ENCODE peak calls at places on chromosomes 13 and 19, in six cellular contexts. One of them, this sample, is unnamed.

GRCh38 chr13:98785405-98785804 is 32.9 kb upstream of the SLC15A1 start:
- DNase-seq in activated CD4-positive, alpha-beta T cell treated with anti-CD3 and anti-CD28 coated beads for 36 hours: no peak
- DNase-seq in stimulated activated CD4-positive, alpha-beta T cell treated with anti-CD3 and anti-CD28 coated beads, Interleukin-4, amount 100 ng/mL, for 48 hours: no peak
- DNase-seq in DMS79: no peak
- DNase-seq in AG09319: no peak
- DNase-seq in tibial artery: no peak
- DNase-seq in this sample: no peak

GRCh38 chr13:30156270-30156669 is 151.1 kb downstream of the KATNAL1 start:
- DNase-seq in tibial artery: no peak
- DNase-seq in activated CD4-positive, alpha-beta T cell treated with anti-CD3 and anti-CD28 coated beads for 36 hours: no peak
- DNase-seq in stimulated activated CD4-positive, alpha-beta T cell treated with anti-CD3 and anti-CD28 coated beads, Interleukin-4, amount 100 ng/mL, for 48 hours: no peak
- DNase-seq in AG09319: no peak
- DNase-seq in DMS79: no peak
- DNase-seq in this sample: no peak

GRCh38 chr13:93690139-93690538 is 463.5 kb downstream of the GPC6 start:
- DNase-seq in DMS79: no peak
- DNase-seq in tibial artery: no peak
- DNase-seq in AG09319: no peak
- DNase-seq in stimulated activated CD4-positive, alpha-beta T cell treated with anti-CD3 and anti-CD28 coated beads, Interleukin-4, amount 100 ng/mL, for 48 hours: no peak
- DNase-seq in activated CD4-positive, alpha-beta T cell treated with anti-CD3 and anti-CD28 coated beads for 36 hours: peak; percentile 4
- DNase-seq in this sample: no peak

GRCh38 chr13:23427342-23428182 is 5.9 kb downstream of the SACS start:
- DNase-seq in DMS79: no peak
- DNase-seq in stimulated activated CD4-positive, alpha-beta T cell treated with anti-CD3 and anti-CD28 coated beads, Interleukin-4, amount 100 ng/mL, for 48 hours: no peak
- DNase-seq in activated CD4-positive, alpha-beta T cell treated with anti-CD3 and anti-CD28 coated beads for 36 hours: no peak
- DNase-seq in tibial artery: peak; percentile 40
- DNase-seq in AG09319: peak; percentile 59
- DNase-seq in this sample: peak; percentile 70

GRCh38 chr13:26923824-26924605 is 163.4 kb upstream of the GPR12 start:
- DNase-seq in stimulated activated CD4-positive, alpha-beta T cell treated with anti-CD3 and anti-CD28 coated beads, Interleukin-4, amount 100 ng/mL, for 48 hours: no peak
- DNase-seq in tibial artery: no peak
- DNase-seq in DMS79: no peak
- DNase-seq in activated CD4-positive, alpha-beta T cell treated with anti-CD3 and anti-CD28 coated beads for 36 hours: no peak
- DNase-seq in AG09319: no peak
- DNase-seq in this sample: no peak

GRCh38 chr19:6481541-6482342 is at the start of gene DENND1C:
- DNase-seq in DMS79: no peak
- DNase-seq in activated CD4-positive, alpha-beta T cell treated with anti-CD3 and anti-CD28 coated beads for 36 hours: peak; percentile 84
- DNase-seq in tibial artery: no peak
- DNase-seq in stimulated activated CD4-positive, alpha-beta T cell treated with anti-CD3 and anti-CD28 coated beads, Interleukin-4, amount 100 ng/mL, for 48 hours: peak; percentile 55
- DNase-seq in AG09319: no peak
- DNase-seq in this sample: no peak

GRCh38 chr19:43306097-43306496 is 36.8 kb upstream of the PSG9 start:
- DNase-seq in activated CD4-positive, alpha-beta T cell treated with anti-CD3 and anti-CD28 coated beads for 36 hours: no peak
- DNase-seq in stimulated activated CD4-positive, alpha-beta T cell treated with anti-CD3 and anti-CD28 coated beads, Interleukin-4, amount 100 ng/mL, for 48 hours: no peak
- DNase-seq in AG09319: no peak
- DNase-seq in tibial artery: no peak
- DNase-seq in DMS79: no peak
- DNase-seq in this sample: peak; percentile 6

GRCh38 chr19:48613024-48613851 is 1.6 kb downstream of the FAM83E start:
- DNase-seq in tibial artery: no peak
- DNase-seq in stimulated activated CD4-positive, alpha-beta T cell treated with anti-CD3 and anti-CD28 coated beads, Interleukin-4, amount 100 ng/mL, for 48 hours: no peak
- DNase-seq in DMS79: no peak
- DNase-seq in AG09319: no peak
- DNase-seq in activated CD4-positive, alpha-beta T cell treated with anti-CD3 and anti-CD28 coated beads for 36 hours: no peak
- DNase-seq in this sample: no peak

GRCh38 chr19:35797663-35798062 is 15.0 kb downstream of the PRODH2 start:
- DNase-seq in tibial artery: no peak
- DNase-seq in AG09319: no peak
- DNase-seq in DMS79: no peak
- DNase-seq in stimulated activated CD4-positive, alpha-beta T cell treated with anti-CD3 and anti-CD28 coated beads, Interleukin-4, amount 100 ng/mL, for 48 hours: peak; percentile 12
- DNase-seq in activated CD4-positive, alpha-beta T cell treated with anti-CD3 and anti-CD28 coated beads for 36 hours: peak; percentile 40
- DNase-seq in this sample: no peak

GRCh38 chr13:110448230-110448629 is 113.3 kb downstream of the RAB20 start:
- DNase-seq in AG09319: no peak
- DNase-seq in stimulated activated CD4-positive, alpha-beta T cell treated with anti-CD3 and anti-CD28 coated beads, Interleukin-4, amount 100 ng/mL, for 48 hours: no peak
- DNase-seq in activated CD4-positive, alpha-beta T cell treated with anti-CD3 and anti-CD28 coated beads for 36 hours: no peak
- DNase-seq in DMS79: no peak
- DNase-seq in tibial artery: no peak
- DNase-seq in this sample: peak; percentile 49

GRCh38 chr19:10305139-10305806 is 4.3 kb downstream of the ZGLP1 start:
- DNase-seq in stimulated activated CD4-positive, alpha-beta T cell treated with anti-CD3 and anti-CD28 coated beads, Interleukin-4, amount 100 ng/mL, for 48 hours: no peak
- DNase-seq in activated CD4-positive, alpha-beta T cell treated with anti-CD3 and anti-CD28 coated beads for 36 hours: no peak
- DNase-seq in tibial artery: peak; percentile 46
- DNase-seq in DMS79: no peak
- DNase-seq in AG09319: no peak
- DNase-seq in this sample: no peak

GRCh38 chr13:41188584-41188983 is 5.8 kb downstream of the KBTBD7 start:
- DNase-seq in DMS79: no peak
- DNase-seq in stimulated activated CD4-positive, alpha-beta T cell treated with anti-CD3 and anti-CD28 coated beads, Interleukin-4, amount 100 ng/mL, for 48 hours: no peak
- DNase-seq in AG09319: no peak
- DNase-seq in activated CD4-positive, alpha-beta T cell treated with anti-CD3 and anti-CD28 coated beads for 36 hours: no peak
- DNase-seq in tibial artery: no peak
- DNase-seq in this sample: peak; percentile 38

GRCh38 chr19:1424182-1424955 is 13.8 kb upstream of the RPS15 start:
- DNase-seq in tibial artery: no peak
- DNase-seq in AG09319: no peak
- DNase-seq in activated CD4-positive, alpha-beta T cell treated with anti-CD3 and anti-CD28 coated beads for 36 hours: no peak
- DNase-seq in stimulated activated CD4-positive, alpha-beta T cell treated with anti-CD3 and anti-CD28 coated beads, Interleukin-4, amount 100 ng/mL, for 48 hours: no peak
- DNase-seq in DMS79: no peak
- DNase-seq in this sample: no peak

GRCh38 chr19:16442386-16443276 is 29.1 kb downstream of the EPS15L1 start:
- DNase-seq in activated CD4-positive, alpha-beta T cell treated with anti-CD3 and anti-CD28 coated beads for 36 hours: no peak
- DNase-seq in stimulated activated CD4-positive, alpha-beta T cell treated with anti-CD3 and anti-CD28 coated beads, Interleukin-4, amount 100 ng/mL, for 48 hours: no peak
- DNase-seq in tibial artery: no peak
- DNase-seq in AG09319: no peak
- DNase-seq in DMS79: peak; percentile 15
- DNase-seq in this sample: no peak

GRCh38 chr13:33050161-33050560 is 33.9 kb downstream of the KL start:
- DNase-seq in activated CD4-positive, alpha-beta T cell treated with anti-CD3 and anti-CD28 coated beads for 36 hours: no peak
- DNase-seq in tibial artery: no peak
- DNase-seq in stimulated activated CD4-positive, alpha-beta T cell treated with anti-CD3 and anti-CD28 coated beads, Interleukin-4, amount 100 ng/mL, for 48 hours: no peak
- DNase-seq in AG09319: no peak
- DNase-seq in DMS79: no peak
- DNase-seq in this sample: no peak

GRCh38 chr19:1070931-1071791 is 4.2 kb downstream of the ARHGAP45 start:
- DNase-seq in stimulated activated CD4-positive, alpha-beta T cell treated with anti-CD3 and anti-CD28 coated beads, Interleukin-4, amount 100 ng/mL, for 48 hours: no peak
- DNase-seq in DMS79: no peak
- DNase-seq in activated CD4-positive, alpha-beta T cell treated with anti-CD3 and anti-CD28 coated beads for 36 hours: no peak
- DNase-seq in tibial artery: no peak
- DNase-seq in AG09319: no peak
- DNase-seq in this sample: no peak

GRCh38 chr19:52533901-52534300 is 6.4 kb downstream of the ZNF808 start:
- DNase-seq in tibial artery: no peak
- DNase-seq in activated CD4-positive, alpha-beta T cell treated with anti-CD3 and anti-CD28 coated beads for 36 hours: no peak
- DNase-seq in DMS79: no peak
- DNase-seq in stimulated activated CD4-positive, alpha-beta T cell treated with anti-CD3 and anti-CD28 coated beads, Interleukin-4, amount 100 ng/mL, for 48 hours: no peak
- DNase-seq in AG09319: no peak
- DNase-seq in this sample: no peak